ENCODE peak calls at places on chromosomes 3 and 15, in eight cellular contexts. N is CD8-positive, alpha-beta T cell; P is GM23248; J is left ventricle myocardium inferior; W is IMR-90; C is hepatocyte; R is endodermal cell; T is CD8-positive, alpha-beta memory T cell. Q is an unnamed sample. For H3K9me3 and H3K36me3, the result is how much of the 10 kb centered on the place peaks cover.

GRCh38 chr3:134430950-134431445 is 54.8 kb downstream of the ANAPC13 start:
- DNase-seq in N (no peak), P (peak), J (no peak), W (peak), C (no peak), R (no peak), T (no peak), Q (no peak)

GRCh38 chr15:31365655-31366127 is 39.1 kb downstream of the KLF13 start:
- DNase-seq in N (peak), P (peak), J (peak), W (peak), C (peak), R (peak), T (peak), Q (peak)

GRCh38 chr3:9512456-9513045 is 41.1 kb downstream of the LHFPL4 start:
- DNase-seq in N (no peak), P (no peak), J (no peak), W (no peak), C (no peak), R (no peak), T (no peak), Q (no peak)

GRCh38 chr3:153400641-153401040 is 238.6 kb downstream of the RAP2B start:
- DNase-seq in N (no peak), P (peak), J (no peak), W (peak), C (no peak), R (no peak), T (no peak), Q (no peak)

GRCh38 chr3:10286596-10287295 is 6.0 kb downstream of the GHRL start:
- DNase-seq in N (no peak), P (peak), J (no peak), W (peak), C (no peak), R (peak), T (peak), Q (peak)

GRCh38 chr3:151135548-151136337 is 50.3 kb downstream of the MED12L start:
- DNase-seq in N (peak), P (no peak), J (no peak), W (no peak), C (no peak), R (no peak), T (peak), Q (no peak)

GRCh38 chr3:175413926-175414325 is 554.8 kb downstream of the NAALADL2 start:
- DNase-seq in N (no peak), P (no peak), J (no peak), W (no peak), C (no peak), R (no peak), T (no peak), Q (no peak)

GRCh38 chr3:194277547-194278091 is 73.5 kb downstream of the CPN2 start:
- DNase-seq in N (no peak), P (peak), J (peak), W (peak), C (peak), R (peak), T (no peak), Q (no peak)

GRCh38 chr3:134874737-134875413 is 79.8 kb downstream of the EPHB1 start:
- DNase-seq in N (no peak), P (peak), J (no peak), W (no peak), C (peak), R (no peak), T (no peak), Q (no peak)

GRCh38 chr15:48671381-48672022 is 26.0 kb upstream of the FBN1 start:
- DNase-seq in N (no peak), P (peak), J (peak), W (peak), C (no peak), R (no peak), T (no peak), Q (no peak)

GRCh38 chr3:185549111-185549510 is 3.3 kb downstream of the LIPH start:
- DNase-seq in N (no peak), P (peak), J (no peak), W (peak), C (peak), R (no peak), T (no peak), Q (peak)

GRCh38 chr3:128800241-128801187 is 74.5 kb downstream of the RAB7A start:
- DNase-seq in N (no peak), P (no peak), J (peak), W (no peak), C (no peak), R (no peak), T (no peak), Q (no peak)

GRCh38 chr3:130892759-130893239 is 1.1 kb upstream of the ATP2C1 start:
- DNase-seq in N (peak), P (peak), J (peak), W (peak), C (peak), R (peak), T (peak), Q (peak)

GRCh38 chr3:4343258-4343657 is 40.1 kb downstream of the SETMAR start:
- DNase-seq in N (no peak), P (peak), J (no peak), W (peak), C (no peak), R (no peak), T (no peak), Q (peak)

GRCh38 chr3:197959891-197960693 is at the start of gene LMLN:
- DNase-seq in N (peak), P (peak), J (peak), W (peak), C (peak), R (peak), T (peak), Q (peak)

GRCh38 chr3:15367059-15367458 is 34.7 kb upstream of the SH3BP5 start:
- DNase-seq in N (no peak), P (peak), J (no peak), W (peak), C (no peak), R (no peak), T (no peak), Q (no peak)

GRCh38 chr3:20079621-20080020 is 39.4 kb downstream of the KAT2B start:
- DNase-seq in N (no peak), P (no peak), J (no peak), W (no peak), C (no peak), R (no peak), T (no peak), Q (no peak)

GRCh38 chr3:20083253-20083652 is 43.0 kb downstream of the KAT2B start:
- DNase-seq in N (no peak), P (no peak), J (no peak), W (no peak), C (no peak), R (no peak), T (no peak), Q (no peak)

GRCh38 chr3:20078194-20078709 is 38.0 kb downstream of the KAT2B start:
- DNase-seq in N (no peak), P (no peak), J (no peak), W (no peak), C (no peak), R (no peak), T (no peak), Q (no peak)

GRCh38 chr3:20083953-20084352 is 43.7 kb downstream of the KAT2B start:
- DNase-seq in N (no peak), P (no peak), J (no peak), W (no peak), C (no peak), R (no peak), T (no peak), Q (no peak)

DNA sequence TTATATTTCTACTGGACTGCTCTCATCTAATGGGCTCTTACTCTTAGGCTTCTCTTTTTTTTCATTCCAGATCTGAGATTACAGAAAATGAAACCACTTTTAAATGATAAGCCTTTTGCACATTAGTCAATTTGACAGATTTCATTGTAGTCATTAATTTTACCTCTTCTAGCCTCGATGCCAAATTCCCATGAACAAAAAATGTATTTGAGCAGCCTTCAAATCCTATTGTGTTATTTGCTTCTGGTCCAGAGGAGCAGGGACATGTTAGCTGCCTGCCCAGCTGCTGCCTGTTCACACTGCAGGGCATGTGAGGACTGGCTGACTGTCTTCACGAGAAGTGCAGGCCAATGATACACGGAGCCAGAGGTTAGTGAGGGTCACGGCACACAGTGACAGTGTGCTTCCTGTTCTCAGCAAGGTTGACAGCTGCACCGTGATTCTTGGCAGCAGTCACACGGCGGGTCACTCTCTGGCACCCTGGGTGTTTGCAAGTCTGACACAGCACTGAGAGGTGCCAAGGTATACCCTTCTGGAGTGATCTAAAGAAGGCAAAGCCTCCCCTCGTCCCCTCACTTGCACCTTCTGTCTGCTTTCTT is 40.8 kb downstream of the KAT2B start:
- DNase-seq in N (peak), P (no peak), J (peak), W (peak), C (peak), R (no peak), T (peak), Q (no peak)
- H3K9me3 ChIP-seq in N (under half), P (under half), J (under half), W (under half), C (under half), R (under half), T (under half), Q (under half)

DNA sequence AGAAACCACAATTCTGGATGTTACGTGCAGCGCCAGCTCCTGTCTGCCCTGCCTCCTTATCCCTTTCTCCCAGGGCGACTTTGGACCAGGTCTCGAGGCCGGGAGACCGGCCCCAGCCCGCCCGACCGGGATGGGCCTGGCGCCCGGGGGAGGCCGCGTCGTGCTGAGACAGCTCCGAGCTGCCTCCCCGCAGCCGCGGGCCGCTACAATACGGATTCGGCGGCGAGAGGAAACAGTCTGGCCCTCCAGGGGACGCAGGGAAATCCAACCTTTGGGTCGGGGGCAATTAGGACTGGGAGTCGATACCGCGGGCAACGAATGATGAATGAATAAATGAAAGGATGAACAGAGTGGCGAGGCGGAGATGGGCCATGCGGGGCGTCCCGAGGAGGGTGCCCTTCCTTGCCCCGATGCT is 535 bp downstream of the GRAMD2A start:
- DNase-seq in N (no peak), P (peak), J (no peak), W (no peak), C (no peak), R (peak), T (no peak), Q (no peak)
- H3K4me3 ChIP-seq in N (no peak), P (no peak), J (peak), W (peak), C (peak), R (peak), T (no peak), Q (peak)

GRCh38 chr3:141952611-141953010 is 76.2 kb downstream of the ATP1B3 start:
- DNase-seq in N (no peak), P (no peak), J (no peak), W (no peak), C (no peak), R (peak), T (no peak), Q (no peak)

GRCh38 chr3:141949972-141950371 is 73.5 kb downstream of the ATP1B3 start:
- DNase-seq in N (no peak), P (no peak), J (no peak), W (no peak), C (no peak), R (peak), T (no peak), Q (no peak)

GRCh38 chr3:141955163-141955562 is 78.7 kb downstream of the ATP1B3 start:
- DNase-seq in N (no peak), P (no peak), J (no peak), W (peak), C (no peak), R (no peak), T (no peak), Q (no peak)

GRCh38 chr3:141949394-141949793 is 73.0 kb downstream of the ATP1B3 start:
- DNase-seq in N (no peak), P (no peak), J (no peak), W (no peak), C (no peak), R (peak), T (no peak), Q (no peak)

GRCh38 chr3:141950572-141951493 is 74.4 kb downstream of the ATP1B3 start:
- DNase-seq in N (no peak), P (no peak), J (no peak), W (no peak), C (no peak), R (peak), T (no peak), Q (no peak)
- H3K36me3 ChIP-seq in N (under half), P (under half), J (under half), W (under half), C (under half), R (under half), T (under half), Q (under half)

DNA sequence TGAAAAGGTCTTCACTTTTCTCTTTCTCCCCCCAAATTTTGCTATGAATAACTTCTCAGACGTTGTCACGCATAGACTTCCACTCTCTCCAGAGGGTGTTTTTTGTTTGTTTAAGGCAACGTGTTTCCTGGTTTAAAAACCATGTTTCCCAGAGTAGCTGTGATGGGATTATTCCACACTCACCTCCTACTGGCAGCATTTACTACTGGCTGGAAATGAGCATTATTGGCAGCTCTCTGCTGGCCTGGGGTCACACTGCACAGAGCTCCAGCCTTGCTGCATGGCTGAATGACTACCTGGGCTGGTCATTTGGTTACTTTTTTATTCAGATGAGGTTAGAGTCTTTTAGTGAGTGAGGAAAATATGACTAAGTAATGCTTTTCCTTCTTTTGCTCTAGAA is 65.2 kb downstream of the RARB start:
- DNase-seq in N (no peak), P (peak), J (no peak), W (no peak), C (no peak), R (no peak), T (no peak), Q (no peak)
- H3K9me3 ChIP-seq in N (under half), P (under half), J (under half), W (under half), C (under half), R (half or more), T (under half), Q (under half)

GRCh38 chr15:77853008-77853328 is 220.3 kb upstream of the LINGO1 start:
- DNase-seq in N (no peak), P (no peak), J (no peak), W (no peak), C (no peak), R (no peak), T (no peak), Q (no peak)

GRCh38 chr15:77851086-77851485 is 218.4 kb upstream of the LINGO1 start:
- DNase-seq in N (no peak), P (no peak), J (no peak), W (no peak), C (no peak), R (peak), T (no peak), Q (no peak)

GRCh38 chr15:77851696-77852095 is 219.0 kb upstream of the LINGO1 start:
- DNase-seq in N (no peak), P (no peak), J (no peak), W (no peak), C (peak), R (peak), T (no peak), Q (peak)

GRCh38 chr15:77853910-77854309 is 221.2 kb upstream of the LINGO1 start:
- DNase-seq in N (no peak), P (no peak), J (no peak), W (no peak), C (no peak), R (no peak), T (no peak), Q (no peak)

GRCh38 chr15:77852241-77853007 is 219.7 kb upstream of the LINGO1 start:
- DNase-seq in N (no peak), P (no peak), J (no peak), W (no peak), C (no peak), R (peak), T (no peak), Q (no peak)
- H3K4me3 ChIP-seq in N (no peak), P (no peak), J (no peak), W (no peak), C (no peak), R (no peak), T (no peak), Q (no peak)

DNA sequence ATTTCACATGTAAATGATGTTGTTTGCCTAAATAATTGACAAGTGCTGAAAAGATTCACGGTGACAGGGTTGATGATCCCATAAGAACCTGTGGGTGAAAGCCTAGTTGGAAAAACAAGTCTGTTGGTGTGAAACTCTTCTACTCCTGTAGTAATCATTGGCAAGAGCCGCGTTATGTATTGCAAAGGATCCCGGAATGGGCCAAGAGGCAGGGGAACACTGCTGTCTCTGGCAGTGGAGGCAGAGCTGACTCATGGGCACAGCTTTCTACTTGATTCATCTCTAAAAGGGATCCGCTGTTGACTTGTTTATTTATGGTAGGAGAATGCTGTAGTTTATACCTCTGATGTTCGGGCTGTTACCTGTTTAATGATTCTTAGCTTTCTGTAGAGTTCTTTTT is 63.1 kb downstream of the MAP6D1 start:
- DNase-seq in N (no peak), P (no peak), J (no peak), W (no peak), C (no peak), R (no peak), T (no peak), Q (no peak)
- H3K36me3 ChIP-seq in N (under half), P (half or more), J (half or more), W (under half), C (under half), R (half or more), T (under half), Q (under half)

DNA sequence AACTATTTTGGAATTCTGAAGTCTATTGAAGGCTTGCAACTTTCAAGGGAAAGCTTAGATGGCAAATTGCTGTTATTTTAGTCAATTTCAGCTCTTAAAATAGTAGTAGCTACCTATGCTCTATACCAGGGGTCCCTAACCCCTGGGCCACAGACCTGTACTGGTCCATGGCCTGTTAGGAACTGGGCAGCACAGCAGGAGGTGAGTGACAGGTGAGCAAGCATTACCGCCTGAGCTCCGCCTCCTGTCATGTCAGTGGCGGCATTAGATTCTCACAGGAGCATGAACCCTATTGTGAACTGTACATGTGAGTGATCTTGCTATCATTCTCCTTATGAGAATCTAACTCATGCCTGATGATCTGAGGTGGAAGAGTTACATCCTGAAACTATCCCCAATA is 107.7 kb downstream of the TGFBR2 start:
- DNase-seq in N (no peak), P (no peak), J (no peak), W (no peak), C (no peak), R (no peak), T (no peak), Q (no peak)
- H3K9me3 ChIP-seq in N (under half), P (under half), J (under half), W (under half), C (under half), R (under half), T (under half), Q (under half)

Q was measured in A673.